ENCODE peak calls at places on chromosomes 4 and X, in nine cellular contexts. Y is stomach, H is sigmoid colon, I is ovary, E is suprapubic skin, O is SK-N-SH, U is tibial nerve, M is upper lobe of left lung, A is H1. G is an unnamed sample.
A peak's percentile ranks its signal among the peaks of the same experiment; 100 is the strongest.

GRCh38 chr4:163666335-163666888 is 171.9 kb downstream of the TMA16 start:
- DNase-seq in A (no peak), E (no peak), I (no peak), U (no peak), O (no peak), H (no peak), M (no peak), Y (no peak), G (no peak)

GRCh38 chr4:13920901-13921300 is 293.4 kb upstream of the BOD1L1 start:
- DNase-seq in U (peak; percentile 56), E (peak; percentile 71), H (peak; percentile 66), I (no peak), O (no peak), Y (no peak), A (peak; percentile 54), M (no peak), G (peak; percentile 24)

GRCh38 chrX:138756234-138756633 is 44.7 kb upstream of the FGF13 start:
- DNase-seq in U (peak; percentile 5), E (no peak), O (no peak), I (peak; percentile 21), A (peak; percentile 9), H (no peak), Y (no peak), M (no peak), G (no peak)

GRCh38 chrX:85065512-85066198 is 62.0 kb downstream of the APOOL start:
- DNase-seq in H (no peak), Y (no peak), M (no peak), A (no peak), I (no peak), O (no peak), E (no peak), U (no peak), G (no peak)

GRCh38 chr4:139115226-139115625 is 61.8 kb downstream of the ELF2 start:
- DNase-seq in O (no peak), U (no peak), H (no peak), A (no peak), I (no peak), Y (no peak), M (no peak), E (no peak), G (no peak)

GRCh38 chr4:173076903-173077629 is 91.5 kb upstream of the GALNT7 start:
- DNase-seq in H (no peak), I (no peak), O (no peak), E (no peak), A (no peak), U (no peak), Y (no peak), M (no peak), G (no peak)

GRCh38 chr4:41747230-41748055 is 1.1 kb downstream of the PHOX2B start:
- DNase-seq in O (peak; percentile 51), I (no peak), Y (no peak), A (no peak), U (no peak), E (no peak), M (no peak), H (no peak), G (no peak)

GRCh38 chrX:10529344-10529743 is 91.0 kb downstream of the MID1 start:
- DNase-seq in U (no peak), O (no peak), M (no peak), I (no peak), E (no peak), Y (no peak), H (no peak), A (no peak), G (no peak)

GRCh38 chr4:13953083-13953482 is 325.6 kb upstream of the BOD1L1 start:
- DNase-seq in H (no peak), E (no peak), Y (no peak), A (no peak), I (no peak), M (no peak), O (no peak), U (no peak), G (no peak)

GRCh38 chr4:39756159-39756558 is 58.2 kb downstream of the UBE2K start:
- DNase-seq in E (no peak), I (no peak), M (no peak), Y (no peak), H (no peak), A (no peak), U (no peak), O (no peak), G (no peak)

GRCh38 chr4:111800551-111800950 is 344.7 kb upstream of the FAM241A start:
- DNase-seq in U (no peak), O (no peak), H (no peak), A (no peak), Y (no peak), M (no peak), E (no peak), I (no peak), G (no peak)

GRCh38 chr4:91127891-91128290 is 1000.7 kb downstream of the CCSER1 start:
- DNase-seq in O (no peak), H (no peak), E (no peak), I (no peak), M (no peak), A (no peak), U (no peak), Y (no peak), G (no peak)

GRCh38 chr4:163556169-163556568 is 61.7 kb downstream of the TMA16 start:
- DNase-seq in I (no peak), H (no peak), Y (no peak), O (no peak), U (no peak), E (no peak), M (no peak), A (no peak), G (no peak)

GRCh38 chr4:179981161-179981560 is 2262.0 kb upstream of the TENM3 start:
- DNase-seq in H (no peak), A (no peak), Y (no peak), O (no peak), U (no peak), M (no peak), E (no peak), I (no peak), G (no peak)

GRCh38 chrX:39871648-39872047 is 226.1 kb downstream of the BCOR start:
- DNase-seq in H (no peak), Y (no peak), E (no peak), A (no peak), I (no peak), M (no peak), U (no peak), O (no peak), G (no peak)

GRCh38 chrX:39877919-39878318 is 219.8 kb downstream of the BCOR start:
- DNase-seq in M (no peak), U (peak; percentile 31), Y (no peak), E (no peak), O (no peak), A (no peak), I (no peak), H (no peak), G (no peak)

GRCh38 chrX:39875834-39876625 is 221.7 kb downstream of the BCOR start:
- DNase-seq in H (no peak), E (no peak), I (no peak), O (no peak), U (no peak), M (no peak), A (no peak), Y (no peak), G (no peak)

GRCh38 chrX:39873111-39873510 is 224.6 kb downstream of the BCOR start:
- DNase-seq in I (no peak), M (no peak), O (no peak), A (no peak), Y (no peak), U (no peak), H (no peak), E (no peak), G (no peak)

DNA sequence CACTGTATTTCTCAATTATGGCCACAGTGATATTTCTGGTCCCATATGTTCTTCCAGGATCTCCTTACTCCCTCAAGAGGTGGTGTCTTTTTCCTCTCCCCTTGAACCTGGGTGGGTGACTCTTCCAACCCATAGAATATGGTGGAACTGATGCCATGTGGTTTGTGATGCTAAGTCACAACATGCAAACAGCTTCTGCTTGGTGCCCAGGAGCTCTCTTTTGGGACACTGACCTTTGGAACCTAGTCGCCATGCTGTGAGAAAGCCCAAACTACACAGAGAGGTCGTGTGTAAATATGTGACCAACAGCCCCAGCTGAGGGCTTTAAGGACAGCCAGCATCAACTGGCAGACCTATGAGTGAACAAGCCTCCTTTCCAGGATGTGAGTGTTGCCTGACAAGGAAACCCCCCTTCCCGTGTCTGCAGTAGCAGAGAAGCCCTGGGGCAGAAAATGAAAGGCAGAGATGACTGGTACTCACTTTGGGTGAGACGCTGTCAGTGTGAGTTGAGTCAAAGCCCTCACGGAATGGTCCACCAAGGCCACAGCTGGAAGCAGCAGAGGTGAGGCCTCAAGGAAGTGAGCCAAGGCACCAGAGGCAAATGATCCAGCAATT is 223.4 kb downstream of the BCOR start:
- DNase-seq in A (no peak), H (no peak), Y (no peak), I (no peak), E (no peak), M (no peak), O (no peak), U (no peak), G (no peak)
- TF ChIP-seq EP300 in A (no peak), H (no peak), Y (no peak), I (no peak), E (no peak), M (no peak), O (no peak), U (no peak), G (no peak)

DNA sequence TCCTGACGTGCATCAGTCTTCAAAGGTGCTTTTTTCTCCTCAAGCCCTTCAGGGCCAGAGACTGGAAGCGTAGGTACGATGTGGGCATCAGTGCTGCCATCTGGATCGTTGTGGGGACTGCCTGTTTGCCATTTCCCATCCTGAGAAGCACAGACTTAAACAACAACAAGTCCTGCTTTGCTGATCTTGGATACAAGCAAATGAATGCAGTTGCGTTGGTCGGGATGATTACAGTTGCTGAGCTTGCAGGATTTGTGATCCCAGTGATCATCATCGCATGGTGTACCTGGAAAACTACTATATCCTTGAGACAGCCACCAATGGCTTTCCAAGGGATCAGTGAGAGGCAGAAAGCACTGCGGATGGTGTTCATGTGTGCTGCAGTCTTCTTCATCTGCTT is 15.7 kb downstream of the P2RY10 start:
- DNase-seq in U (no peak), M (no peak), O (no peak), H (no peak), Y (no peak), A (no peak), I (no peak), E (no peak), G (no peak)
- H3K27me3 ChIP-seq in U (no peaks in the 10 kb centered on the region), M (no peaks in the 10 kb centered on the region), O (no peaks in the 10 kb centered on the region), H (no peaks in the 10 kb centered on the region), Y (no peaks in the 10 kb centered on the region), A (no peaks in the 10 kb centered on the region), I (no peaks in the 10 kb centered on the region), E (no peaks in the 10 kb centered on the region), G (no peaks in the 10 kb centered on the region)

DNA sequence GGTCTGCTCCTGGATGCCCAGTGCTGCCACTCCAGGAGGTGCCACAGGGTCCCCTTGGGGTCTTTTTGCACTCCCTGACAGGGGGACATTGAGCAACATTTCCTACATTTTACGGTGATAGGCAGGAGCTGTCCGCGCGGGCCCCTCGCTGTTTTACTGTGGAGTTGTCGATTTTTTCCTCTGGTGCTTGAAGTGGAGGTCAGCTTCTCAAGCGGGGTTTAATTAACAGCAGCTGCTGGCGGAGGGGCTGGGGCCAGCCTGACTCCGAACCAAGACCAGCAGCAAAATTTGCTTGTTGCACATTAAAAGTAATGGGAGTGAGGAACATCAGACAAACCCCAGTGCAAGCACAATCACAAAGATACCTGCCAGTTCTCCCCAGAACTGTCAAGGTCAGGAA is 13.2 kb upstream of the SH3TC1 start:
- DNase-seq in Y (no peak), H (no peak), O (peak; percentile 59), U (no peak), I (no peak), M (no peak), A (no peak), E (no peak), G (no peak)
- H3K4me3 ChIP-seq in Y (no peak overlapping the region), H (no peak overlapping the region), O (no peak overlapping the region), U (no peak overlapping the region), I (no peak overlapping the region), M (no peak overlapping the region), A (no peak overlapping the region), E (no peak overlapping the region), G (no peak overlapping the region)

GRCh38 chr4:108118505-108118904 is 50.2 kb downstream of the LEF1 start:
- DNase-seq in Y (no peak), M (no peak), I (no peak), O (no peak), U (no peak), E (no peak), H (no peak), A (no peak), G (no peak)
- TF ChIP-seq EP300 in Y (no peak), M (no peak), I (no peak), O (no peak), U (no peak), E (no peak), H (no peak), A (no peak), G (no peak)

G was measured in transverse colon.